ENCODE peak calls at places on chromosomes 6 and 20, in six cellular contexts. U is lung, N is mesendoderm, K is endodermal cell, B is Peyer's patch, O is cardiac muscle cell. L is an unnamed sample.

GRCh38 chr6:79463721-79464120 is 73.5 kb downstream of the LCA5 start:
- DNase-seq in O (no peak), U (no peak), B (no peak), K (peak), N (peak), L (no peak)

GRCh38 chr20:62159835-62160234 is 16.3 kb downstream of the SS18L1 start:
- DNase-seq in N (no peak), U (no peak), O (no peak), B (no peak), K (no peak), L (no peak)

GRCh38 chr6:159826968-159827647 is 27.0 kb downstream of the PNLDC1 start:
- DNase-seq in O (no peak), U (no peak), B (no peak), K (no peak), N (no peak), L (no peak)

GRCh38 chr6:133671376-133671775 is 217.5 kb upstream of the TCF21 start:
- DNase-seq in O (no peak), B (no peak), N (peak), K (no peak), U (no peak), L (no peak)

GRCh38 chr6:36126553-36127458 is 3.5 kb upstream of the MAPK13 start:
- DNase-seq in B (no peak), K (no peak), O (no peak), U (no peak), N (peak), L (no peak)

GRCh38 chr20:45695496-45695895 is 6.3 kb upstream of the WFDC13 start:
- DNase-seq in K (no peak), B (no peak), N (no peak), U (no peak), O (no peak), L (no peak)

GRCh38 chr6:71387179-71387578 is 98.6 kb downstream of the OGFRL1 start:
- DNase-seq in B (no peak), N (no peak), K (no peak), O (no peak), U (no peak), L (no peak)

GRCh38 chr6:166514196-166514595 is 72.3 kb downstream of the RAMACL start:
- DNase-seq in U (peak), N (peak), B (no peak), K (peak), O (no peak), L (no peak)

GRCh38 chr20:32961956-32962517 is 42.2 kb downstream of the SUN5 start:
- DNase-seq in N (no peak), B (no peak), O (no peak), U (peak), K (no peak), L (no peak)

GRCh38 chr20:50728981-50729874 is 2.2 kb upstream of the PARD6B start:
- DNase-seq in B (peak), N (no peak), U (peak), K (peak), O (no peak), L (no peak)

GRCh38 chr20:23795526-23795925 is 31.0 kb downstream of the CST2 start:
- DNase-seq in O (no peak), U (no peak), B (no peak), K (no peak), N (no peak), L (no peak)

GRCh38 chr6:154515808-154516207 is 5.3 kb upstream of the CNKSR3 start:
- DNase-seq in B (no peak), O (no peak), K (no peak), N (no peak), U (no peak), L (no peak)

GRCh38 chr6:44397424-44398169 is 10.1 kb downstream of the CDC5L start:
- DNase-seq in K (no peak), N (no peak), U (no peak), O (no peak), B (no peak), L (no peak)

GRCh38 chr6:52994031-52994788 is 874 bp downstream of the GSTA4 start:
- DNase-seq in U (peak), O (peak), K (peak), B (peak), N (peak), L (no peak)

GRCh38 chr20:54694516-54694915 is 219.1 kb downstream of the DOK5 start:
- DNase-seq in N (no peak), B (no peak), O (no peak), U (no peak), K (no peak), L (no peak)

GRCh38 chr6:121480099-121480713 is 44.8 kb downstream of the GJA1 start:
- DNase-seq in U (no peak), B (no peak), K (no peak), N (no peak), O (no peak), L (no peak)

GRCh38 chr20:63529180-63529860 is 7.9 kb downstream of the PTK6 start:
- DNase-seq in U (no peak), K (peak), N (no peak), O (no peak), B (peak), L (no peak)

GRCh38 chr20:43904778-43905177 is 9.9 kb upstream of the TOX2 start:
- DNase-seq in B (peak), N (no peak), K (no peak), U (no peak), O (no peak), L (no peak)

GRCh38 chr20:57065646-57066045 is 200.8 kb downstream of the BMP7 start:
- DNase-seq in O (no peak), U (no peak), B (no peak), K (no peak), N (peak), L (no peak)

GRCh38 chr20:33423141-33423834 is 20.3 kb downstream of the SNTA1 start:
- DNase-seq in B (no peak), O (peak), U (no peak), N (no peak), K (no peak), L (no peak)

GRCh38 chr6:100553243-100553642 is 88.5 kb upstream of the SIM1 start:
- DNase-seq in B (no peak), U (no peak), O (no peak), K (no peak), N (peak), L (no peak)

GRCh38 chr6:29759457-29759856 is 36.2 kb downstream of the HLA-F start:
- DNase-seq in B (no peak), U (no peak), K (peak), N (peak), O (no peak), L (no peak)

GRCh38 chr20:60869032-60869550 is 383.0 kb upstream of the CDH4 start:
- DNase-seq in K (no peak), U (no peak), N (no peak), B (no peak), O (no peak), L (no peak)

GRCh38 chr20:60868316-60868891 is 383.7 kb upstream of the CDH4 start:
- DNase-seq in B (no peak), K (no peak), U (no peak), N (no peak), O (no peak), L (no peak)

GRCh38 chr20:60870040-60870439 is 382.0 kb upstream of the CDH4 start:
- DNase-seq in K (no peak), N (no peak), B (no peak), U (no peak), O (no peak), L (no peak)

GRCh38 chr20:60869626-60870025 is 382.4 kb upstream of the CDH4 start:
- DNase-seq in B (no peak), N (no peak), K (no peak), O (no peak), U (no peak), L (no peak)

GRCh38 chr20:60872224-60872623 is 379.8 kb upstream of the CDH4 start:
- DNase-seq in B (no peak), N (no peak), U (no peak), O (no peak), K (no peak), L (no peak)
- H3K27ac ChIP-seq in B (no peak), N (no peak), U (no peak), O (no peak), K (no peak), L (no peak)

GRCh38 chr20:48695738-48696137 is 132.1 kb downstream of the PREX1 start:
- DNase-seq in N (no peak), K (no peak), B (no peak), U (no peak), O (no peak), L (no peak)

GRCh38 chr20:48701702-48702101 is 126.1 kb downstream of the PREX1 start:
- DNase-seq in N (no peak), K (no peak), B (no peak), O (no peak), U (no peak), L (no peak)

GRCh38 chr20:48697845-48698491 is 129.8 kb downstream of the PREX1 start:
- DNase-seq in B (peak), N (no peak), K (no peak), O (peak), U (peak), L (peak)

GRCh38 chr20:48695255-48695654 is 132.5 kb downstream of the PREX1 start:
- DNase-seq in K (no peak), B (no peak), U (no peak), O (peak), N (no peak), L (no peak)

GRCh38 chr20:48698507-48699267 is 129.1 kb downstream of the PREX1 start:
- DNase-seq in U (no peak), K (peak), B (peak), O (no peak), N (peak), L (no peak)
- H3K27ac ChIP-seq in U (no peak), K (no peak), B (no peak), O (peak), N (no peak), L (peak)

DNA sequence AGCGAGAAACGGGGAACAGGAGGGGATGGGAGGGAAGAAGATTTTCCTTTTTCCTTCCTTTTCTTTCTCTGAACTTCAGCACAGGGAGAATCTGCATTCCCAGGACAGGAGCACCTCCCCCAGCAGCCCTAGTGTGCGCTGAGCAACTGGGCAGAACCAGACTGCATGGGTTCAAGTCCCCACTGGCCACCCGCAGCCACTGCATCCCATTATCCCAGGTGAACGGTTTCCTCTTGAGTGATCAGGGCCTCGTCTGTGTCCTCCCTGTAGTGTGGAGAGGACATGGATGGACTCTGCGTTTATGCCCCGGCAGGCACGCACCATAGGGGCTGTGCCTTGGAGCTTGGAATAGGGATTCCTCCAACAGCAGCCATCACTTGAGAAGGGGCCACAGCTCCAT is 53.0 kb downstream of the ANKRD60 start:
- DNase-seq in N (no peak), K (no peak), U (no peak), O (no peak), B (peak), L (no peak)
- H3K27ac ChIP-seq in N (no peak), K (no peak), U (no peak), O (no peak), B (peak), L (no peak)

GRCh38 chr6:33198853-33199436 is 1.5 kb downstream of the RXRB start:
- DNase-seq in K (no peak), N (no peak), U (no peak), O (no peak), B (no peak), L (no peak)
- H3K27ac ChIP-seq in K (no peak), N (no peak), U (no peak), O (no peak), B (peak), L (no peak)